ENCODE peak calls at places on chromosomes 4 and X, in nine cellular contexts. A, Y, V, U, E, P, Z, Q and O are unnamed samples.

GRCh38 chrX:143081231-143081630 is 55.5 kb downstream of the SPANXN4 start:
- DNase-seq in A (no peak), Y (no peak), V (no peak), U (no peak), E (no peak), P (no peak), Z (no peak), Q (no peak), O (no peak)

GRCh38 chr4:113503691-113504090 is 257.8 kb downstream of the CAMK2D start:
- DNase-seq in A (no peak), Y (no peak), V (no peak), U (no peak), E (no peak), P (no peak), Z (no peak), Q (no peak), O (no peak)

GRCh38 chr4:36051634-36052033 is 192.7 kb downstream of the ARAP2 start:
- DNase-seq in A (no peak), Y (no peak), V (no peak), U (no peak), E (no peak), P (no peak), Z (peak), Q (no peak), O (no peak)

GRCh38 chrX:68490644-68491043 is 8.2 kb upstream of the YIPF6 start:
- DNase-seq in A (no peak), Y (no peak), V (no peak), U (peak), E (no peak), P (peak), Z (peak), Q (no peak), O (peak)

GRCh38 chr4:82776925-82777542 is 21.6 kb downstream of the SCD5 start:
- DNase-seq in A (no peak), Y (no peak), V (no peak), U (peak), E (no peak), P (peak), Z (no peak), Q (no peak), O (no peak)

GRCh38 chrX:132292753-132293152 is 73.5 kb upstream of the RAP2C start:
- DNase-seq in A (peak), Y (no peak), V (peak), U (peak), E (no peak), P (peak), Z (peak), Q (peak), O (peak)

GRCh38 chrX:123962794-123963373 is 1.4 kb downstream of the STAG2 start:
- DNase-seq in A (peak), Y (peak), V (peak), U (peak), E (peak), P (peak), Z (peak), Q (peak), O (peak)

GRCh38 chr4:118760092-118760491 is 74.9 kb downstream of the METTL14 start:
- DNase-seq in A (no peak), Y (no peak), V (no peak), U (no peak), E (no peak), P (no peak), Z (no peak), Q (no peak), O (no peak)